ENCODE peak calls at places on chromosomes 1 and 21, in nine cellular contexts. F, N, Z, Q, W, T, L, I and R are unnamed samples.

GRCh38 chr1:212525479-212526110 is 83.0 kb upstream of the ATF3 start:
- DNase-seq in F (no peak), Z (no peak), W (no peak), Q (peak; percentile 61), I (peak; percentile 11), N (no peak), L (no peak), T (no peak), R (peak; percentile 36)

GRCh38 chr1:54701066-54701465 is 14.6 kb upstream of the TTC4 start:
- DNase-seq in Q (no peak), I (no peak), T (no peak), W (no peak), Z (no peak), F (no peak), L (peak; percentile 17), N (no peak), R (no peak)

GRCh38 chr1:70961374-70961773 is 86.2 kb downstream of the PTGER3 start:
- DNase-seq in Q (no peak), L (no peak), F (no peak), W (no peak), Z (no peak), I (no peak), T (no peak), N (no peak), R (no peak)

GRCh38 chr1:167565922-167566321 is 12.4 kb upstream of the CREG1 start:
- DNase-seq in T (no peak), F (peak; percentile 34), Z (no peak), L (no peak), I (no peak), W (no peak), N (no peak), Q (no peak), R (no peak)

GRCh38 chr21:34700605-34701004 is 31.8 kb downstream of the CLIC6 start:
- DNase-seq in F (no peak), Q (no peak), I (no peak), L (no peak), T (no peak), N (no peak), Z (no peak), W (no peak), R (no peak)

GRCh38 chr1:37391181-37391949 is 83.0 kb upstream of the ZC3H12A start:
- DNase-seq in T (no peak), N (no peak), W (no peak), Q (no peak), I (no peak), F (no peak), Z (peak; percentile 25), L (peak; percentile 58), R (no peak)

GRCh38 chr1:231178970-231179369 is 17.1 kb downstream of the TRIM67 start:
- DNase-seq in T (no peak), L (no peak), W (no peak), I (no peak), Q (no peak), Z (no peak), F (no peak), N (no peak), R (no peak)

GRCh38 chr1:173164178-173164577 is 43.0 kb downstream of the TNFSF4 start:
- DNase-seq in W (no peak), F (no peak), L (no peak), Q (no peak), Z (no peak), I (no peak), T (no peak), N (no peak), R (no peak)

GRCh38 chr1:91545506-91546300 is 45.1 kb downstream of the CDC7 start:
- DNase-seq in N (no peak), T (no peak), L (no peak), F (no peak), I (no peak), Z (no peak), W (no peak), Q (no peak), R (no peak)

GRCh38 chr1:23910553-23911246 is 2.5 kb downstream of the CNR2 start:
- DNase-seq in W (no peak), L (no peak), I (no peak), F (peak; percentile 79), Q (no peak), N (no peak), T (no peak), Z (no peak), R (no peak)
- H3K27ac ChIP-seq in W (no peak overlapping the region), L (no peak overlapping the region), I (no peak overlapping the region), F (peak overlapping the region; percentile 95), Q (no peak overlapping the region), N (no peak overlapping the region), T (no peak overlapping the region), Z (no peak overlapping the region), R (no peak overlapping the region)

DNA sequence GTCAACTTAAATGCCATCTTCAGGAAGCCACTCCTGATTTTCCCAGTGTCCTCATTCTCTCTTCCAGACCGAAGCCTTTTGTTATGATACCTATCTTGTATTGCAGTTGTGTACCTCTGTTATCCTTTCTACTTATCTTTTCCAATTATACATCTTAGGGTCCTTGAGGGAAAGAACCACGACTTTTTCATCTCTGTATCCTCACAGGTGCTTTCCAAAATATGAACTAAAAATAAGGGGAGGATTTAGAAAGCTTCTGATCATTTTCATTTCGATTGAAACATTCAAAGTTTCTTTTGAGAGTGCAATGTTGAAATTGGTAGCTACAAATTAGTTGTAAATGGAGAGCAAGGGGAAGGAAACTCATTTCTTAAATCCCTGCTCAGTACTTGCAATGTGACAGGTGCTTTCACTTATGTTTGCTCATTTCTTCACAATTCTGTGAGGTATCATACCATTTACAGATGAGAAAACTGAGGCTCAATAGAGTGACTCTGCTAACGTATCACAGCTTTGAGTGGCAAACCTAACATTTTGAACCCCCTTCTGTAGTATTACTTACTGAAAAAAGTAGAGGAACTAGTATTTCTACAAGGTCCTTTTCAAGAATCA is 24.2 kb downstream of the SLC19A2 start:
- DNase-seq in Z (no peak), I (no peak), F (no peak), L (no peak), T (no peak), W (no peak), N (no peak), Q (no peak), R (no peak)
- H3K27ac ChIP-seq in Z (no peak overlapping the region), I (no peak overlapping the region), F (no peak overlapping the region), L (no peak overlapping the region), T (no peak overlapping the region), W (no peak overlapping the region), N (no peak overlapping the region), Q (no peak overlapping the region), R (no peak overlapping the region)

DNA sequence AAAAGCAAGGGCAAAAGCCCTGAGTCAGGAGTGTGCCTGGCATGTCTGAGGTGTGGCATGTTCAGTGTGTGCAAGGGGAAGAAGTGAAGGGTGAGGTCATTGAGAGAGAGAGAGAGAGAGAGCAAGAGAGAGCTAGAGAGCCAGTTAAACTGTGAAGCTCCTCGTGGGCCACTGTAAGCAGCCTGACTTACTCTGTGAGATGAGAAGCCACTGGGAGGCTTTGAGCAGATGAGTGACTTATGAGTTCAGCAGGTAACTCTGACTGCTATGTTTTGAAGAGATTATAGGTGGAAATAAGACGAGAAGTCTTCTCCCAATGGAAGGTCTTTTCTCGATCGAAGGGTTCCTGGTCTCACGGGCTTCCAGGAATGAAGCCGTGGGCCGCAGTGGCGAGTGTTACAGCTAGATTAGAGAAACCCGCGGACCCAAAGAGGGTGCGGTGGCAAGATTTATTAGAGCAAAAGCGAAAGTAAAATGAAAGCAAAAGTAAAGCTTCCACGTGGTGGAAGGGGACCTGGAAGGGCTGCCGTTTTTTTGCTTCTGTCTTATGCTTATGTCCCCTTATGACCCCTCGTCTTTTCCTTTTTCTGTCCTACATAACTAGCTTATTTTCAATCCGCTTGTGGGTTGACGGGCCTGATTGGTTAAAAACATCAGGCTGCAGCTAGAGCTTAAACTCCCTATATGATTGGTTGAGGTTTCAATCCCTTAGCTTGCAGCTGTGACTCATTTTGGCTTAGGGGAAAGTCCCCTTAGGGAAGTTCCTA is 323.1 kb upstream of the FAM78B start:
- DNase-seq in Z (no peak), I (peak; percentile 12), W (no peak), T (no peak), L (no peak), F (peak; percentile 40), N (no peak), Q (no peak), R (peak; percentile 2)
- H3K27ac ChIP-seq in Z (no peak overlapping the region), I (no peak overlapping the region), W (no peak overlapping the region), T (no peak overlapping the region), L (no peak overlapping the region), F (no peak overlapping the region), N (no peak overlapping the region), Q (peak overlapping the region; percentile 94), R (peak overlapping the region; percentile 46)

GRCh38 chr21:44326272-44326647 is 12.9 kb downstream of the CFAP410 start:
- DNase-seq in N (no peak), T (no peak), L (no peak), F (no peak), I (no peak), Z (no peak), W (no peak), Q (no peak), R (no peak)

GRCh38 chr21:44328242-44328895 is 10.8 kb downstream of the CFAP410 start:
- DNase-seq in N (no peak), I (no peak), Q (no peak), W (no peak), Z (no peak), L (no peak), T (no peak), F (no peak), R (no peak)

GRCh38 chr21:44327603-44327974 is 11.6 kb downstream of the CFAP410 start:
- DNase-seq in T (no peak), F (no peak), I (no peak), Q (no peak), Z (no peak), N (no peak), W (no peak), L (no peak), R (no peak)

GRCh38 chr21:44325386-44326271 is 13.6 kb downstream of the CFAP410 start:
- DNase-seq in Q (no peak), W (no peak), Z (no peak), T (peak; percentile 42), I (no peak), F (no peak), N (no peak), L (no peak), R (no peak)

DNA sequence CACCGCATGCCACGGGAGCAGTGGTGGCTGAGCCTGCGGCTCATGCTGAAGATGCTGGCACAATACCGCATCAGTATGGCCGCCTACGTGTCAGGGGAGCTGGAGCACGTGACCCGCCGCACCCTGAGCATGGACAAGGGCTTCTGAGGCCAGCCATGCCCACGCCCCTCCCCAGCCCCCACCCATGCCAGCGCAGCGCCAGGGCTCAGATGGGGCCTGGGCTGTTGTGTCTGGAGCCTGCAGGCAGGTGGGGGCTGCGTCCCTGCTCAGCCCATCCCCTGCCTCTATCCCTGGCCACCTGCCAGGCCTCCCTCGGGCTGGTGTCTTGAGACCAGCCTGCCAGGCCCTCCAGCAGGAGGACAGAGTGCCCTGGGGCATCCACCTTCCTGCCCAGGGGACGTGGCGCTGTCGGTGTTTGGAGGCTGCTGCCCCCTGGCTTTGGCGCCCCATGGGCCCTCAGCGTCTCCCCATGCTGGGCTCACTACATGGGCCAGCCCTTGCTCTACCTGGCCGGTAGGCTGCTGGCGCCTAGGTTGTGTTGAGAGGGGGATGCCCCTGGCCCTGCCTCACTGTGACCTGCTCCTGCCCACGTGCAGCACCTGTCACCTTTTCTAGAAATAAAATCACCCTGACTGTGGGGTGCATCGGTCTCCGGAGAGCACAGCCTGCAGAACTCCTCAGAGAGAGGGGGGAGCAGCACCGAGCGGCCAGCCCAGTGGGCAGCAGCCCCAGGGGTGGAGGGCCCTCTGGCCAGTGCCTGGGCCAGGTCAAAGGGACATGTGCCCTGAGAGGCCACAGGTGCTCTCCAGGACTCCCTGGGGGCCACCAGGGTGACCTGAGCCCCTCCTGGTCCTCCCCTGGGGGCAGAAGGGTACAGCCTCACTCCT is 12.2 kb downstream of the CFAP410 start:
- DNase-seq in L (no peak), Q (no peak), Z (no peak), T (no peak), I (no peak), W (no peak), F (no peak), N (no peak), R (no peak)
- H3K27ac ChIP-seq in L (no peak overlapping the region), Q (no peak overlapping the region), Z (no peak overlapping the region), T (no peak overlapping the region), I (no peak overlapping the region), W (no peak overlapping the region), F (no peak overlapping the region), N (no peak overlapping the region), R (no peak overlapping the region)